ENCODE peak calls at places on chromosomes 2 and 18, in six cellular contexts. N, Q, E, D, J and G are unnamed samples.

GRCh38 chr18:10851824-10852225 is 297.5 kb downstream of the PIEZO2 start:
- DNase-seq in N (peak), Q (peak), E (peak), D (peak), J (no peak), G (peak)

GRCh38 chr18:23484783-23485182 is 18.5 kb upstream of the RMC1 start:
- DNase-seq in N (no peak), Q (no peak), E (no peak), D (no peak), J (no peak), G (no peak)

GRCh38 chr2:41741951-41742563 is 305.8 kb upstream of the PKDCC start:
- DNase-seq in N (no peak), Q (no peak), E (peak), D (no peak), J (no peak), G (no peak)

GRCh38 chr2:9767656-9768281 is 75.5 kb upstream of the TAF1B start:
- DNase-seq in N (no peak), Q (no peak), E (no peak), D (no peak), J (no peak), G (no peak)

GRCh38 chr2:11726384-11726783 is 20.0 kb upstream of the LPIN1 start:
- DNase-seq in N (no peak), Q (no peak), E (no peak), D (no peak), J (no peak), G (no peak)

GRCh38 chr2:62197609-62198236 is 1.8 kb downstream of the B3GNT2 start:
- DNase-seq in N (no peak), Q (no peak), E (no peak), D (peak), J (no peak), G (no peak)

GRCh38 chr2:189566046-189566445 is 14.5 kb downstream of the SLC40A1 start:
- DNase-seq in N (no peak), Q (no peak), E (no peak), D (peak), J (no peak), G (no peak)

GRCh38 chr2:190978389-190979053 is 35.5 kb downstream of the STAT1 start:
- DNase-seq in N (no peak), Q (peak), E (no peak), D (peak), J (no peak), G (no peak)

GRCh38 chr2:96876036-96876810 is 6.3 kb upstream of the SEMA4C start:
- DNase-seq in N (no peak), Q (no peak), E (no peak), D (peak), J (no peak), G (peak)

GRCh38 chr2:88450186-88450585 is 2.3 kb downstream of the FOXI3 start:
- DNase-seq in N (no peak), Q (no peak), E (no peak), D (no peak), J (no peak), G (no peak)

GRCh38 chr18:58682429-58683069 is 11.3 kb downstream of the MALT1 start:
- DNase-seq in N (no peak), Q (no peak), E (peak), D (peak), J (no peak), G (peak)

GRCh38 chr2:27822049-27822448 is 50.5 kb downstream of the MRPL33 start:
- DNase-seq in N (no peak), Q (no peak), E (no peak), D (no peak), J (no peak), G (no peak)

GRCh38 chr2:108847000-108847399 is 60.4 kb downstream of the CCDC138 start:
- DNase-seq in N (no peak), Q (no peak), E (no peak), D (no peak), J (no peak), G (no peak)

GRCh38 chr2:120550893-120551446 is 184.7 kb upstream of the GLI2 start:
- DNase-seq in N (no peak), Q (no peak), E (no peak), D (no peak), J (no peak), G (no peak)

GRCh38 chr2:182941121-182941713 is 74.8 kb upstream of the FRZB start:
- DNase-seq in N (no peak), Q (no peak), E (no peak), D (no peak), J (no peak), G (no peak)

GRCh38 chr2:238754259-238754658 is 93.6 kb upstream of the TWIST2 start:
- DNase-seq in N (no peak), Q (no peak), E (no peak), D (peak), J (no peak), G (peak)

GRCh38 chr18:36095936-36096519 is 28.7 kb upstream of the RPRD1A start:
- DNase-seq in N (peak), Q (peak), E (peak), D (peak), J (no peak), G (peak)

GRCh38 chr2:84878459-84878858 is 2.4 kb downstream of the TRABD2A start:
- DNase-seq in N (no peak), Q (no peak), E (no peak), D (no peak), J (no peak), G (no peak)

GRCh38 chr2:148607553-148607952 is 37.0 kb upstream of the EPC2 start:
- DNase-seq in N (no peak), Q (no peak), E (no peak), D (no peak), J (no peak), G (no peak)

GRCh38 chr2:229775614-229776313 is 61.4 kb upstream of the DNER start:
- DNase-seq in N (no peak), Q (no peak), E (no peak), D (no peak), J (no peak), G (peak)

GRCh38 chr2:42878581-42878980 is 86.2 kb upstream of the HAAO start:
- DNase-seq in N (peak), Q (no peak), E (no peak), D (no peak), J (no peak), G (no peak)

GRCh38 chr2:24824966-24825882 is 32.0 kb downstream of the CENPO start:
- DNase-seq in N (no peak), Q (no peak), E (no peak), D (no peak), J (no peak), G (peak)

GRCh38 chr2:25939257-25939668 is 43.0 kb downstream of the KIF3C start:
- DNase-seq in N (no peak), Q (no peak), E (no peak), D (no peak), J (no peak), G (no peak)